ENCODE peak calls at places on chromosomes 12 and 14, in four cellular contexts. C is cardiac muscle cell, V is iris pigment epithelial cell, W is kidney tubule cell. E is an unnamed sample.
A peak's percentile ranks its signal among the peaks of the same experiment; 100 is the strongest.

GRCh38 chr14:94111276-94112095 is 950 bp downstream of the IFI27 start:
- DNase-seq in C (no peak), W (no peak), V (no peak), E (no peak)

GRCh38 chr12:57201219-57201618 is 15.4 kb upstream of the NXPH4 start:
- DNase-seq in C (no peak), V (no peak), W (no peak), E (no peak)

GRCh38 chr14:80965041-80965440 is 9.6 kb downstream of the TSHR start:
- DNase-seq in C (no peak), W (no peak), V (no peak), E (no peak)

GRCh38 chr14:69592923-69593677 is 18.3 kb upstream of the SUSD6 start:
- DNase-seq in C (no peak), V (peak; percentile 71), W (no peak), E (no peak)

GRCh38 chr12:124321040-124321481 is 26.2 kb downstream of the RFLNA start:
- DNase-seq in V (peak; percentile 35), W (peak; percentile 67), C (peak; percentile 50), E (peak; percentile 59)

GRCh38 chr14:104582649-104583048 is 3.1 kb downstream of the C14orf180 start:
- DNase-seq in C (peak; percentile 89), W (no peak), V (no peak), E (peak; percentile 35)

GRCh38 chr14:95196826-95197497 is 39.6 kb upstream of the DICER1 start:
- DNase-seq in V (no peak), W (no peak), C (no peak), E (no peak)

GRCh38 chr12:89864419-89864818 is 155.8 kb upstream of the ATP2B1 start:
- DNase-seq in C (no peak), V (no peak), W (no peak), E (no peak)

GRCh38 chr12:104586325-104587048 is 129.7 kb downstream of the CHST11 start:
- DNase-seq in W (peak; percentile 82), V (no peak), C (no peak), E (no peak)

GRCh38 chr12:120292411-120292660 is 633 bp upstream of the RNU4-2 start:
- DNase-seq in W (no peak), V (no peak), C (no peak), E (no peak)

GRCh38 chr12:56358836-56359532 is 923 bp downstream of the STAT2 start:
- DNase-seq in C (no peak), W (peak; percentile 65), V (peak; percentile 88), E (peak; percentile 15)

GRCh38 chr12:52037248-52037861 is 13.9 kb upstream of the NR4A1 start:
- DNase-seq in W (peak; percentile 27), V (peak; percentile 47), C (peak; percentile 69), E (no peak)

GRCh38 chr14:57747036-57747435 is 118.9 kb downstream of the SLC35F4 start:
- DNase-seq in V (peak; percentile 48), C (no peak), W (peak; percentile 31), E (no peak)

GRCh38 chr12:107064687-107065086 is 28.7 kb downstream of the CRY1 start:
- DNase-seq in V (no peak), C (no peak), W (no peak), E (no peak)

GRCh38 chr12:68954811-68955210 is 21.8 kb upstream of the CPM start:
- DNase-seq in W (no peak), V (no peak), C (no peak), E (no peak)

GRCh38 chr12:124913474-124914391 is 717 bp downstream of the UBC start:
- DNase-seq in V (peak; percentile 78), C (peak; percentile 86), W (peak; percentile 89), E (peak; percentile 92)

GRCh38 chr14:98599082-98599481 is 672.9 kb downstream of the BCL11B start:
- DNase-seq in C (no peak), W (no peak), V (no peak), E (no peak)

GRCh38 chr12:60093428-60093827 is 497.6 kb downstream of the SLC16A7 start:
- DNase-seq in C (no peak), V (peak; percentile 74), W (no peak), E (no peak)

GRCh38 chr12:54853933-54854538 is at the start of gene MUCL1:
- DNase-seq in C (peak; percentile 65), W (peak; percentile 74), V (peak; percentile 69), E (peak; percentile 59)

E was measured in lung microvascular endothelial cell.